ENCODE peak calls at places on chromosome 2, in eight cellular contexts. V is NAMALWA; F is SW480; M is COR-L47; Q is HT-29; S is NCI-H510A; E is MCF 10A; D is CD4-positive, alpha-beta T cell. T is an unnamed sample.

GRCh38 chr2:8692783-8693768 is 11.2 kb downstream of the ID2 start:
- DNase-seq in V (peak; percentile 43), F (peak; percentile 41), M (no peak), Q (peak; percentile 48), S (no peak), E (peak; percentile 33), D (no peak), T (no peak)

GRCh38 chr2:46913471-46914381 is 1.9 kb downstream of the MCFD2 start:
- DNase-seq in V (no peak), F (peak; percentile 33), M (no peak), Q (peak; percentile 57), S (no peak), E (peak; percentile 84), D (no peak), T (no peak)

GRCh38 chr2:157593411-157593810 is 35.3 kb downstream of the ACVR1C start:
- DNase-seq in V (no peak), F (no peak), M (no peak), Q (no peak), S (no peak), E (no peak), D (no peak), T (no peak)

GRCh38 chr2:98730851-98731708 is at the start of gene MGAT4A:
- DNase-seq in V (peak; percentile 73), F (peak; percentile 69), M (peak; percentile 38), Q (peak; percentile 13), S (no peak), E (peak; percentile 35), D (peak; percentile 65), T (no peak)

GRCh38 chr2:200905618-200906296 is 16.6 kb downstream of the NIF3L1 start:
- DNase-seq in V (peak; percentile 74), F (peak; percentile 54), M (peak; percentile 11), Q (peak; percentile 84), S (peak; percentile 46), E (peak; percentile 69), D (peak; percentile 10), T (no peak)

GRCh38 chr2:169034256-169034655 is 3.1 kb upstream of the ABCB11 start:
- DNase-seq in V (no peak), F (no peak), M (peak; percentile 14), Q (peak; percentile 86), S (no peak), E (no peak), D (no peak), T (no peak)

GRCh38 chr2:191218292-191218898 is 26.8 kb upstream of the MYO1B start:
- DNase-seq in V (peak; percentile 76), F (peak; percentile 41), M (peak; percentile 54), Q (peak; percentile 77), S (no peak), E (peak; percentile 87), D (no peak), T (no peak)

GRCh38 chr2:80393996-80394395 is 89.4 kb upstream of the LRRTM1 start:
- DNase-seq in V (no peak), F (no peak), M (no peak), Q (no peak), S (no peak), E (no peak), D (no peak), T (no peak)

GRCh38 chr2:159292157-159292556 is 5.7 kb upstream of the WDSUB1 start:
- DNase-seq in V (no peak), F (no peak), M (no peak), Q (no peak), S (no peak), E (no peak), D (no peak), T (no peak)

GRCh38 chr2:195320416-195320973 is 336.5 kb upstream of the SLC39A10 start:
- DNase-seq in V (no peak), F (no peak), M (no peak), Q (peak; percentile 46), S (no peak), E (no peak), D (no peak), T (no peak)

GRCh38 chr2:50953021-50953420 is 78.9 kb downstream of the NRXN1 start:
- DNase-seq in V (no peak), F (peak; percentile 3), M (peak; percentile 28), Q (no peak), S (no peak), E (peak; percentile 95), D (no peak), T (no peak)

GRCh38 chr2:126792186-126792585 is 106.5 kb upstream of the TEX51 start:
- DNase-seq in V (no peak), F (no peak), M (no peak), Q (no peak), S (no peak), E (no peak), D (no peak), T (no peak)

GRCh38 chr2:62042400-62042799 is 136.9 kb downstream of the COMMD1 start:
- DNase-seq in V (no peak), F (no peak), M (no peak), Q (no peak), S (no peak), E (no peak), D (no peak), T (no peak)

GRCh38 chr2:26178746-26179436 is 6.0 kb downstream of the GAREM2 start:
- DNase-seq in V (peak; percentile 31), F (no peak), M (no peak), Q (peak; percentile 17), S (peak; percentile 56), E (no peak), D (no peak), T (no peak)

GRCh38 chr2:148532049-148532428 is 112.5 kb upstream of the EPC2 start:
- DNase-seq in V (no peak), F (no peak), M (no peak), Q (no peak), S (no peak), E (no peak), D (no peak), T (no peak)

GRCh38 chr2:121386707-121387106 is 101.7 kb upstream of the TFCP2L1 start:
- DNase-seq in V (no peak), F (no peak), M (no peak), Q (no peak), S (no peak), E (peak; percentile 44), D (no peak), T (no peak)

GRCh38 chr2:17615728-17616351 is 75.3 kb downstream of the VSNL1 start:
- DNase-seq in V (no peak), F (peak; percentile 50), M (no peak), Q (peak; percentile 25), S (no peak), E (peak; percentile 76), D (no peak), T (no peak)

GRCh38 chr2:10439185-10439879 is 8.8 kb downstream of the ODC1 start:
- DNase-seq in V (peak; percentile 47), F (no peak), M (no peak), Q (no peak), S (no peak), E (no peak), D (no peak), T (no peak)

GRCh38 chr2:240249423-240250149 is 109.1 kb upstream of the OTOS start:
- DNase-seq in V (no peak), F (no peak), M (no peak), Q (no peak), S (no peak), E (no peak), D (no peak), T (peak; percentile 52)

GRCh38 chr2:100160396-100160795 is 18.0 kb upstream of the AFF3 start:
- DNase-seq in V (no peak), F (no peak), M (no peak), Q (no peak), S (no peak), E (no peak), D (no peak), T (no peak)

GRCh38 chr2:74925361-74925786 is 33.1 kb upstream of the POLE4 start:
- DNase-seq in V (no peak), F (no peak), M (no peak), Q (no peak), S (no peak), E (no peak), D (no peak), T (no peak)

GRCh38 chr2:112881217-112882000 is 29.6 kb upstream of the IL37 start:
- DNase-seq in V (no peak), F (peak; percentile 91), M (no peak), Q (no peak), S (no peak), E (peak; percentile 83), D (no peak), T (peak; percentile 76)